ENCODE peak calls at places on chromosomes 3 and 15, in four cellular contexts. R, L, A and N are unnamed samples.

GRCh38 chr3:157125101-157125500 is 34.8 kb downstream of the CCNL1 start:
- DNase-seq in R (no peak), L (no peak), A (no peak), N (no peak)

GRCh38 chr3:44825264-44825925 is 36.3 kb upstream of the TMEM42 start:
- DNase-seq in R (no peak), L (no peak), A (no peak), N (no peak)

GRCh38 chr15:25727867-25728600 is 135.1 kb downstream of the ATP10A start:
- DNase-seq in R (no peak), L (no peak), A (no peak), N (no peak)

GRCh38 chr3:183484676-183485075 is 56.3 kb upstream of the MCF2L2 start:
- DNase-seq in R (no peak), L (no peak), A (no peak), N (no peak)

GRCh38 chr3:51997935-51998596 is 2.4 kb upstream of the RPL29 start:
- DNase-seq in R (no peak), L (no peak), A (no peak), N (no peak)

GRCh38 chr3:122512284-122512683 is 2.5 kb downstream of the KPNA1 start:
- DNase-seq in R (no peak), L (no peak), A (no peak), N (no peak)

GRCh38 chr15:50166216-50166615 is 15.8 kb upstream of the SLC27A2 start:
- DNase-seq in R (no peak), L (no peak), A (no peak), N (no peak)

GRCh38 chr3:149489060-149489690 is 14.7 kb downstream of the TM4SF4 start:
- DNase-seq in R (no peak), L (no peak), A (no peak), N (no peak)

GRCh38 chr15:51223771-51224229 is 114.6 kb downstream of the CYP19A1 start:
- DNase-seq in R (no peak), L (no peak), A (no peak), N (peak; percentile 17)

GRCh38 chr3:100010087-100010417 is 104.2 kb downstream of the FILIP1L start:
- DNase-seq in R (no peak), L (no peak), A (no peak), N (no peak)

GRCh38 chr15:77396692-77397091 is 23.2 kb downstream of the PEAK1 start:
- DNase-seq in R (no peak), L (no peak), A (no peak), N (no peak)

GRCh38 chr15:77392762-77393470 is 27.0 kb downstream of the PEAK1 start:
- DNase-seq in R (no peak), L (no peak), A (no peak), N (no peak)

GRCh38 chr15:77395013-77395774 is 24.7 kb downstream of the PEAK1 start:
- DNase-seq in R (no peak), L (no peak), A (no peak), N (no peak)

GRCh38 chr15:77391372-77391951 is 28.4 kb downstream of the PEAK1 start:
- DNase-seq in R (no peak), L (no peak), A (no peak), N (no peak)

DNA sequence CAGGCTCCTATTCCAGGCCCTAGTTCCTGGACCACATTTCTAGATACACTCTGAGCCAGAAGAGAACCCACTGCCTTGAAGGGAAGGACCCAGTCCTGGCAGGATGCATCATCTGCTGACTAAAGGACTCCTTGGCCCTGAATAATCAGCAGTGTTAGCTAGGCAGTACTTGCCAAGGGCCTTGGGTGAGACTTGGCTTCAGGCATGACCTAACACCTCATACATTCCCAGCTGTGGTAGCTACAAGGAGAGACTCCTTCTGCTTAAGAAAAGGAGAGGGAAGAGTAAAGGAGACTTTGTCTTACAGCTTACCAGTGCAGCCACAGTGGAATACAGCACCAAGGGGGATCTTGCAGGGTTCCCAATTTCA is 26.4 kb downstream of the PEAK1 start:
- DNase-seq in R (no peak), L (no peak), A (no peak), N (no peak)
- H3K9me3 ChIP-seq in R (peaks cover 8% of the 10 kb centered on the region), L (peaks cover 3% of the 10 kb centered on the region), A (peaks cover 16% of the 10 kb centered on the region), N (peaks cover 10% of the 10 kb centered on the region)

DNA sequence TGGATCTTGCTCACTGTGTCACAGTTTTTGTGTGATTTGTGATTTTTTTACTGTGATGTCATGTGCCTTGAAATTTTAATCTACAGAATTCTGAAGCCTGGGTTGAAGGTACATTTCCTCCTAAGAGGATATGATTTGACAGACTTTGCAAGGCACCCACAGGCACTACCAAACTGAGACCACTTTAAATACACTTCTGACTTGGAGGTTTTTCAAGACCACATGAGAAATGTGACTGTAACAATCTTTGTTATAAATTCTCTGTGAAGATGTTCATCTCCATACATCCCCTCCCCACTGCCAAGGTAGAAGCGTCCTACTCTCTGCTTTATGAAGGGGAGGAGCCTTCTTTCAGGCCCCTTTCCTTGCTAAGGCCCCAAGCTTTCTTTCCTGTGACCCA is 22.8 kb downstream of the UBXN7 start:
- DNase-seq in R (no peak), L (no peak), A (no peak), N (no peak)
- H3K9me3 ChIP-seq in R (no peaks in the 10 kb centered on the region), L (peaks cover 3% of the 10 kb centered on the region), A (no peaks in the 10 kb centered on the region), N (no peaks in the 10 kb centered on the region)

GRCh38 chr3:1068985-1069384 is 23.8 kb upstream of the CNTN6 start:
- DNase-seq in R (no peak), L (no peak), A (no peak), N (no peak)

GRCh38 chr3:1072040-1072439 is 20.8 kb upstream of the CNTN6 start:
- DNase-seq in R (no peak), L (no peak), A (no peak), N (no peak)
- H3K9me3 ChIP-seq in R (no peaks in the 10 kb centered on the region), L (no peaks in the 10 kb centered on the region), A (no peaks in the 10 kb centered on the region), N (no peaks in the 10 kb centered on the region)

DNA sequence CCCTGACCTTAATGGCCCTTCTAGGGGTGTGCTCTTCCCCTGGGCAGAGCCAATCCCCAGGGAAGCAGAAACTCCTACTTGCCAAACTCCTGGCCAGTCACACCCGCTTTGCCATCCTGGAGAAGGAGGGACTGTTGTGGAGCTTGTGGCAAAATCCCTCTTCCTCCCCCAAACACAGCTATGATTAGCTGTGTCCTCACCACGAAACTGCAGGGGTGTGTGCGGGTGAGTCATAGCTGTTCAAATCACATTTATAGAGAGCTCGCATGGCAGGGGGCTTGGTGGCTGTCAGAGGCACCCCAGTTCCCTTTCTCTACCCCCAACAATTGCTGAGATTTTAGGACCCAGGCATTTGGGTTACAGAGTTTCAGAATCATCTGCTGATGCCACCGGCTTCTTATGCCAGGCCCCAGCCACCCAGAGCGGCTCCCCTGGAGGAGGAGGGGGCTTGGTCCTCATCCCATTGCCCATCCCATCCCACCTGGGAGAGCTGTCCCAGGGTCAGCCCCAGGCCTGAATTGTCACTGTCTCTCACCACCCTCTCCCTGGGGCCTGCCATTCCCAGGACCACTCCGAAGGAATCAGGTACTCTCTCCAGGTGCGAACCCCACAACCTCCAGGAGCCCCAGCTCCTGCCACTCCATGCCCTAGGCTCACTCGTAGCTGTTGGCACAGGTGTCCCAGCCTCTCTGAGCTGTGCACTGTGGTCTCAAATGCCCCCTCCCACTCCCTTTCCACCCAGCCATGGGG is 28.8 kb upstream of the MAGEF1 start:
- DNase-seq in R (no peak), L (no peak), A (no peak), N (no peak)
- H3K9me3 ChIP-seq in R (no peaks in the 10 kb centered on the region), L (no peaks in the 10 kb centered on the region), A (no peaks in the 10 kb centered on the region), N (no peaks in the 10 kb centered on the region)

GRCh38 chr3:31210068-31210650 is 315.7 kb upstream of the GADL1 start:
- DNase-seq in R (no peak), L (no peak), A (no peak), N (no peak)

GRCh38 chr3:31198890-31199289 is 304.4 kb upstream of the GADL1 start:
- DNase-seq in R (no peak), L (no peak), A (no peak), N (no peak)

GRCh38 chr3:31204026-31204795 is 309.8 kb upstream of the GADL1 start:
- DNase-seq in R (no peak), L (no peak), A (no peak), N (no peak)
- H3K9me3 ChIP-seq in R (no peaks in the 10 kb centered on the region), L (no peaks in the 10 kb centered on the region), A (no peaks in the 10 kb centered on the region), N (no peaks in the 10 kb centered on the region)